ENCODE peak calls at places on chromosomes 2 and 18, in four cellular contexts. D is K562, P is GM12878, U is H1. Y is an unnamed sample.

GRCh38 chr18:2564373-2564772 is 6.9 kb downstream of the METTL4 start:
- DNase-seq in D (no peak), P (no peak), U (no peak), Y (no peak)

GRCh38 chr2:46066116-46066515 is 231.1 kb upstream of the EPAS1 start:
- DNase-seq in D (no peak), P (no peak), U (no peak), Y (no peak)

GRCh38 chr18:44679056-44679911 is 1.4 kb upstream of the SETBP1 start:
- DNase-seq in D (peak), P (no peak), U (peak), Y (peak)

GRCh38 chr2:199019898-199020507 is 437.7 kb downstream of the SATB2 start:
- DNase-seq in D (no peak), P (no peak), U (no peak), Y (peak)

GRCh38 chr2:108858894-108859293 is 72.3 kb downstream of the CCDC138 start:
- DNase-seq in D (no peak), P (no peak), U (no peak), Y (no peak)

GRCh38 chr2:219404954-219405353 is 13.2 kb upstream of the DES start:
- DNase-seq in D (no peak), P (no peak), U (peak), Y (no peak)

GRCh38 chr2:88059979-88060906 is 4.7 kb upstream of the KRCC1 start:
- DNase-seq in D (peak), P (no peak), U (no peak), Y (peak)

GRCh38 chr2:223055140-223055539 is 3.1 kb downstream of the KCNE4 start:
- DNase-seq in D (peak), P (no peak), U (no peak), Y (no peak)

GRCh38 chr18:35577045-35577848 is 4.3 kb upstream of the GALNT1 start:
- DNase-seq in D (no peak), P (peak), U (no peak), Y (no peak)

GRCh38 chr2:66576381-66577330 is 141.7 kb downstream of the MEIS1 start:
- DNase-seq in D (no peak), P (no peak), U (peak), Y (no peak)

GRCh38 chr18:38427234-38427633 is 861.6 kb upstream of the CELF4 start:
- DNase-seq in D (no peak), P (no peak), U (no peak), Y (peak)

DNA sequence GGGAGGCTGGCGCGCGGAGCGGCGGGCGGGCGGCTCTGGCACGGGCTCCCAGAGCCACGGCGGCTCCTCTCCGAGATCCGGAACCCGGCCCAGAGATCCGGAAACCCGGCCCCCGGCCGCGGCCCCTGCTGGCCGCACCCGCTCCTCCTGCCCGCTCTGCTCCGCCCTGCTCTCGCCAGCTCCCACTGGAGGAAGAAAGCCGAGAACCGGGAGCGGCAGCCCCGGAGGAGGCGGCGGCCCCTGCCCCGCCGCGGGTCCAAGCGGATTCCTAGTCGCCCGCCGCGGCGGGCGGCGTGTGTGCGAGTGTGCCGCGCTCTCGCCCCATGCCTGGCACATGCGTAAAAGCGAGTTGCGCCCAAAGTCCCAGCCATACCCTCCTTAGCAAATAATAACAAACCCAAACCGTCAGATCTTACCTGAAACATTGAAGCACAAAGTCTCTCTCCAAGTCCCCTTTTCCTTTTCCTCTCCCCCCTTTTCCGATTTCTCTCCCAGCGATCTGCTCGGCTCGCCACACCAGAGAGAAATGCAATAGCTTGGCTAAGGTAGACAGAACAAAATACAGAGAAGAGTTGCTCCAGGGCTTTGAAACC is 108.7 kb upstream of the KCTD1 start:
- DNase-seq in D (no peak), P (no peak), U (peak), Y (peak)
- TF ChIP-seq NRF1 in D (no peak), P (no peak), U (peak), Y (peak)

GRCh38 chr2:136235451-136236418 is 117.8 kb upstream of the CXCR4 start:
- DNase-seq in D (no peak), P (no peak), U (no peak), Y (no peak)

GRCh38 chr2:136232447-136233172 is 114.7 kb upstream of the CXCR4 start:
- DNase-seq in D (no peak), P (no peak), U (no peak), Y (no peak)

GRCh38 chr2:136234261-136234660 is 116.3 kb upstream of the CXCR4 start:
- DNase-seq in D (no peak), P (no peak), U (no peak), Y (no peak)

GRCh38 chr2:136230471-136230870 is 112.5 kb upstream of the CXCR4 start:
- DNase-seq in D (no peak), P (no peak), U (no peak), Y (no peak)

GRCh38 chr2:136233315-136233714 is 115.4 kb upstream of the CXCR4 start:
- DNase-seq in D (no peak), P (no peak), U (no peak), Y (no peak)
- TF ChIP-seq GABPA in D (no peak), P (no peak), U (no peak), Y (no peak)

GRCh38 chr2:240369725-240370585 is 65.5 kb upstream of the GPC1 start:
- DNase-seq in D (no peak), P (no peak), U (no peak), Y (no peak)
- TF ChIP-seq NRF1 in D (no peak), P (no peak), U (no peak), Y (no peak)

GRCh38 chr18:13393338-13393737 is 174.8 kb downstream of the LDLRAD4 start:
- DNase-seq in D (no peak), P (no peak), U (peak), Y (no peak)
- TF ChIP-seq GABPA in D (no peak), P (no peak), U (no peak), Y (no peak)

DNA sequence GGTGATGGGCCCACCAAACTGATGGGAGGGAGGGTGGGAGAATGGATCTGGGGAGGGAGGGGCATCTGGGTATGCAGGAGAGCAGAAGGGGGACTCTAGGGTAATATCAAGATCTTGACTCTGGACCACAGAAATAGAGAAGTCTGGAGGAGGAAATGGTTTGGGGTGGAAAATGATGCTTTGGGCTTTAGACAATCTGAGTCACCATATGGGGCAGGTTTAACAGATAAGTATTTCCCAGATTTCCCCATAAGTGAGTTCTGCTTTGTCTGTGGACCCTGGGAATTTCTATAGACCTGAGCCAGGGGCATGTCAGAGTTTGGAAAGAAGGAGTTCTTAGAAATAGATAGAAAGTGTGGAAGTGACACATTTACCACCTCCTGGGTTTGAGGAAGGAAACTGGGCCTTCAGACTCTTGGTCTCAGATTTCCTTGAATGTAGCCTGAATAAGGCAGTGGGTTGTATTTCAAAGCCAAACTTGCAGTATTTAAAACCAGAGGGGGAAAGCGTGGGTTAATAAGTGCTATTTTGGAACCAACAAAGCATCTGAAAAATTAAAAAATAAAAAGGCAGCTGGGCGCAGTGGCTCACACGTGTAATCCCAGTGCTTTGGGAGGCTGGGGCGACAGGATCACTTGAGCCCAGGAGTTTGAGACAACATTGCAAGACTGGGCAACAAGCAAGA is 15.1 kb upstream of the IL1A start:
- DNase-seq in D (no peak), P (no peak), U (no peak), Y (no peak)
- TF ChIP-seq NRF1 in D (no peak), P (no peak), U (no peak), Y (no peak)

GRCh38 chr18:22198163-22198562 is 28.8 kb downstream of the GATA6 start:
- DNase-seq in D (no peak), P (no peak), U (no peak), Y (no peak)

GRCh38 chr18:22195052-22195451 is 25.7 kb downstream of the GATA6 start:
- DNase-seq in D (no peak), P (no peak), U (no peak), Y (no peak)

GRCh38 chr18:22197668-22198067 is 28.3 kb downstream of the GATA6 start:
- DNase-seq in D (no peak), P (no peak), U (no peak), Y (no peak)

GRCh38 chr18:22200611-22201225 is 31.3 kb downstream of the GATA6 start:
- DNase-seq in D (no peak), P (no peak), U (no peak), Y (no peak)

GRCh38 chr18:22199005-22199404 is 29.6 kb downstream of the GATA6 start:
- DNase-seq in D (no peak), P (no peak), U (no peak), Y (no peak)
- TF ChIP-seq GABPA in D (no peak), P (no peak), U (no peak), Y (no peak)

DNA sequence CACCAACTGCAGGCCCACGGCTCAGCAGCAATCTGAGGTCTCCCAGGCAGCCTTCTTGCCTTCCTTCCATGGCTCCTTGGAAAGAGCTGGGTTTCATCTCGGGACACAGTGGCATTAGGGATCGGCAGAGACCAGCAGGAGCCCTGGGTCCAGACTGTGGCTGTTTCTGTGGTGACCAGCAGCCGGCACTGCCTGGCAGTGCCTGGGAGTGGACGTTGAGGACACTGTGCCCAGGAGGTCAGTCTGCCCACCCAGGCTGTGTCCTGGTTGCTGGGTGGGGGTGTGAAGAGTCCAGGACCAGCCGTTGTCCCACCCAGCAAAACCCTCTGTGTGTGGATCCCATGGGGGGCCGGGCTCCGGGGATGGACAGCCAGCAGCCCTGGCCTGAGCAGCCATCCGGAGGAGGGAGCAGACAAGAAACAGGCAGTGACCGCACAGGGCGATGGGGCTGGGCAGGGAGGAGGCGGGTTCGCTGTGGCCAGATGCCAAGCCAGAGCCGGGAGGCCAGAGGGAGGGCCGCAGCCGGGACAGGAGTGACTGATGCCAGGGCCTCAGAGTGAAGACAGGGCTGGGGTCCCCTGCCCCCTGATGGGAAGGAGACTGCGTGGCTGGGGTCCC is 73.8 kb downstream of the RRM2 start:
- DNase-seq in D (no peak), P (no peak), U (no peak), Y (peak)
- TF ChIP-seq NRF1 in D (no peak), P (no peak), U (no peak), Y (no peak)

GRCh38 chr18:22493255-22493654 is 75.5 kb upstream of the CTAGE1 start:
- DNase-seq in D (no peak), P (no peak), U (no peak), Y (no peak)

GRCh38 chr18:22488554-22488953 is 70.8 kb upstream of the CTAGE1 start:
- DNase-seq in D (no peak), P (no peak), U (no peak), Y (no peak)

GRCh38 chr18:22490429-22490846 is 72.7 kb upstream of the CTAGE1 start:
- DNase-seq in D (no peak), P (no peak), U (no peak), Y (no peak)

GRCh38 chr18:22486667-22487066 is 69.0 kb upstream of the CTAGE1 start:
- DNase-seq in D (no peak), P (no peak), U (no peak), Y (no peak)

DNA sequence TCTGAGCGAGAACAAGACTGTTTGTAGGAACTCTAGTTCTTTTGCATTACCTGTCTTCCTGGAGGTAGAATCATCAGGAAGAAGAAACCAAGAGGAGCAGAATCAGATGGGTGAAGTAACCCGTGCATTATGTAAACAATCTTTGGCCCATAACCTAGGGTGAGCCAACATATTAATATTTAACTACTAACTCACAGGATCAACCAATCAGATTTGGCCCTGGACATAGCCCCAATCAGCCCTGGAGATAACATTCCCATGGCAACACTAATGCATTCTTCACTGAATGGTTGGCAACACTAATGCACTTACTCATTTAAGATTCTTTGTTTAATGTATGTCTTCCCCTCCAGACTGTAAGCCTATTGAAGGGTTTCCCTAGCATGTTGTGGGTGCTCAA is 72.0 kb upstream of the CTAGE1 start:
- DNase-seq in D (no peak), P (no peak), U (no peak), Y (no peak)
- TF ChIP-seq GABPA in D (no peak), P (no peak), U (no peak), Y (no peak)

GRCh38 chr18:39841133-39842041 is 2113.6 kb upstream of the PIK3C3 start:
- DNase-seq in D (no peak), P (no peak), U (peak), Y (peak)
- TF ChIP-seq NRF1 in D (no peak), P (no peak), U (no peak), Y (no peak)

GRCh38 chr2:104861295-104862060 is 7.6 kb downstream of the POU3F3 start:
- DNase-seq in D (no peak), P (no peak), U (no peak), Y (no peak)
- TF ChIP-seq GABPA in D (no peak), P (no peak), U (no peak), Y (no peak)

Y was measured in SK-N-SH.